ENCODE peak calls at places on chromosomes 13 and 19, in five cellular contexts. H, W, O, U and P are unnamed samples.

GRCh38 chr13:32121316-32121715 is 89.7 kb downstream of the FRY start:
- DNase-seq in H (no peak), W (peak; percentile 34), O (no peak), U (no peak), P (no peak)

GRCh38 chr19:48608798-48609263 is 2.3 kb downstream of the SPACA4 start:
- DNase-seq in H (peak; percentile 33), W (peak; percentile 73), O (peak; percentile 60), U (no peak), P (peak; percentile 72)

GRCh38 chr19:16940626-16941025 is 51.8 kb downstream of the F2RL3 start:
- DNase-seq in H (no peak), W (no peak), O (no peak), U (no peak), P (no peak)

GRCh38 chr13:109722068-109722467 is 64.3 kb downstream of the IRS2 start:
- DNase-seq in H (no peak), W (no peak), O (no peak), U (no peak), P (no peak)

GRCh38 chr19:30345686-30346085 is 26.5 kb upstream of the ZNF536 start:
- DNase-seq in H (no peak), W (no peak), O (no peak), U (no peak), P (no peak)

GRCh38 chr13:100789481-100789880 is 114.9 kb upstream of the TMTC4 start:
- DNase-seq in H (peak; percentile 6), W (peak; percentile 5), O (no peak), U (no peak), P (no peak)

GRCh38 chr13:39538826-39539555 is 64.0 kb downstream of the LHFPL6 start:
- DNase-seq in H (peak; percentile 40), W (peak; percentile 36), O (no peak), U (no peak), P (no peak)

GRCh38 chr19:1161716-1162115 is 12.4 kb downstream of the SBNO2 start:
- DNase-seq in H (no peak), W (peak; percentile 45), O (no peak), U (peak; percentile 82), P (no peak)

GRCh38 chr13:32212420-32212819 is 102.7 kb downstream of the ZAR1L start:
- DNase-seq in H (peak; percentile 72), W (peak; percentile 83), O (no peak), U (no peak), P (no peak)

GRCh38 chr19:4090351-4091220 is 23.9 kb upstream of the ZBTB7A start:
- DNase-seq in H (no peak), W (no peak), O (no peak), U (no peak), P (no peak)

GRCh38 chr13:110113284-110113764 is 193.6 kb downstream of the COL4A1 start:
- DNase-seq in H (peak; percentile 69), W (peak; percentile 91), O (no peak), U (peak; percentile 55), P (no peak)

GRCh38 chr19:1266818-1267440 is 2.2 kb upstream of the CIRBP start:
- DNase-seq in H (no peak), W (peak; percentile 79), O (peak; percentile 86), U (peak; percentile 80), P (peak; percentile 74)

GRCh38 chr13:38686635-38687245 is at the start of gene FREM2:
- DNase-seq in H (no peak), W (peak; percentile 33), O (peak; percentile 79), U (peak; percentile 20), P (no peak)

GRCh38 chr19:33947565-33947964 is 150.9 kb downstream of the KCTD15 start:
- DNase-seq in H (no peak), W (no peak), O (no peak), U (no peak), P (no peak)

GRCh38 chr13:85313761-85314503 is 485.3 kb downstream of the SLITRK6 start:
- DNase-seq in H (peak; percentile 57), W (no peak), O (no peak), U (no peak), P (no peak)

GRCh38 chr19:56978023-56978565 is 137.6 kb upstream of the PEG3 start:
- DNase-seq in H (no peak), W (no peak), O (no peak), U (no peak), P (no peak)

GRCh38 chr13:94033830-94034642 is 445.4 kb downstream of the DCT start:
- DNase-seq in H (no peak), W (no peak), O (no peak), U (no peak), P (no peak)

GRCh38 chr19:39382991-39383828 is 7.7 kb downstream of the PAF1 start:
- DNase-seq in H (no peak), W (no peak), O (no peak), U (no peak), P (no peak)
- H3K36me3 ChIP-seq in H (peaks cover 71% of the 10 kb centered on the region), W (peaks cover 39% of the 10 kb centered on the region), O (peaks cover 23% of the 10 kb centered on the region), U (peaks cover 100% of the 10 kb centered on the region), P (peaks cover 74% of the 10 kb centered on the region)

GRCh38 chr13:29546662-29547061 is 48.8 kb downstream of the SLC7A1 start:
- DNase-seq in H (no peak), W (no peak), O (no peak), U (no peak), P (no peak)
- H3K27ac ChIP-seq in H (no peak overlapping the region), W (peak overlapping the region; percentile 1), O (no peak overlapping the region), U (no peak overlapping the region), P (no peak overlapping the region)

DNA sequence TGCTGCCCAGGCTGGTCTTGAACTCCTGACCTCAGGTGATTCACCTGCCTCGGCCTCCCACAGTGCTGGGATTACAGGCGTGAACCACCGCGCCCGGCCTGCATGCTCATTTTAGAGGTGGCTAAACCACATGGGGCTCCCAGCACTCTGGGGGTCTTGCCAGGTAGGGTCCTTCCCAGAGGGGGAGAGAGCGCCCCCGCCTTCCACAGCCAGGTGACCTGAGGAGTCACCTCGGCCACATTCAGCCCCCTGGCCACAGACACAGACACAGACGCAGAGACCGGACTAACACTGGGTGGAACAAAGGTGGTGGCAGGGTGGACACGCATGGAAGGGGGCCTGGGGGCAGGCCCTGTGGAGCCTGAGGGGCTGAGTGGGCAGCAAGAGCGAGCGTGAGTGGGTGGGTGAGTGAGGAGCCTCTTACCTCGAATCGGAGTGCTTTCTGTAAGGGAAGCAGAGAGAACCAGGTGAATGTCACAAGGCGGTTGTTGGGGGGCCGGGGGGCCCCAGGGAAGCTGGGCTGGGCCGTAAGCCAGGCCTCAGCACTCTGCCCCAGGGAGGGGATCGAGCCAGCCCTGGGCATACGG is 80.1 kb downstream of the PTPRS start:
- DNase-seq in H (no peak), W (no peak), O (no peak), U (no peak), P (no peak)
- H3K36me3 ChIP-seq in H (peaks cover 22% of the 10 kb centered on the region), W (peaks cover 13% of the 10 kb centered on the region), O (no peaks in the 10 kb centered on the region), U (peaks cover 59% of the 10 kb centered on the region), P (no peaks in the 10 kb centered on the region)

GRCh38 chr13:26021956-26022355 is 29.9 kb downstream of the SHISA2 start:
- DNase-seq in H (no peak), W (no peak), O (no peak), U (no peak), P (no peak)

GRCh38 chr13:26021516-26021915 is 30.3 kb downstream of the SHISA2 start:
- DNase-seq in H (no peak), W (no peak), O (no peak), U (no peak), P (no peak)

GRCh38 chr13:26020536-26021290 is 31.1 kb downstream of the SHISA2 start:
- DNase-seq in H (no peak), W (no peak), O (no peak), U (no peak), P (no peak)

GRCh38 chr13:26024558-26024957 is 27.3 kb downstream of the SHISA2 start:
- DNase-seq in H (peak; percentile 35), W (no peak), O (no peak), U (no peak), P (no peak)

GRCh38 chr13:26022538-26023292 is 29.1 kb downstream of the SHISA2 start:
- DNase-seq in H (peak; percentile 78), W (peak; percentile 90), O (no peak), U (peak; percentile 86), P (no peak)
- H3K27ac ChIP-seq in H (no peak overlapping the region), W (peak overlapping the region; percentile 37), O (no peak overlapping the region), U (peak overlapping the region; percentile 84), P (no peak overlapping the region)

GRCh38 chr19:10143700-10144099 is 24.0 kb upstream of the EIF3G start:
- DNase-seq in H (no peak), W (no peak), O (no peak), U (no peak), P (no peak)
- H3K36me3 ChIP-seq in H (peaks cover 83% of the 10 kb centered on the region), W (peaks cover 31% of the 10 kb centered on the region), O (peaks cover 26% of the 10 kb centered on the region), U (peaks cover 90% of the 10 kb centered on the region), P (peaks cover 54% of the 10 kb centered on the region)

GRCh38 chr19:41322451-41322850 is 12.5 kb downstream of the CCDC97 start:
- DNase-seq in H (no peak), W (no peak), O (no peak), U (no peak), P (no peak)
- H3K27ac ChIP-seq in H (peak overlapping the region; percentile 98), W (peak overlapping the region; percentile 100), O (peak overlapping the region; percentile 71), U (peak overlapping the region; percentile 72), P (no peak overlapping the region)

DNA sequence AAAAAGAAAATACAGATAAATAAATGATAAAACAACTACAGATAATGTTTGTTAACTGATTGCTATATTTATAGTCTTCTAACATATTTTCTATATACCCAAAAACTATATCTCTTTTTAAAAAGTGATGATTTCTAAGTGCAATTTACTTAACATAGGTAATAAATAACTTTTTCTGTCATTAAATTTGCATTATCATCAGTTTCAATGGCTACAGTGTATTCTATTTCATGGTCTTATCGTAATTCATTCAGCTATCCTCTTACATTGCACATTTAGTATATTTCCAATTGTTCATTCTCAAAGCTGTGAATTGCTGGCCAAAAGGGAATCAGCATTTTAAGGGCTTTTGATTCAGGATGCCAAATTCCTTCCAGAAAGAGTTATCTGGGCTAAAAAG is 3.6 kb downstream of the ZNF180 start:
- DNase-seq in H (no peak), W (no peak), O (no peak), U (no peak), P (no peak)
- H3K36me3 ChIP-seq in H (peaks cover 19% of the 10 kb centered on the region), W (peaks cover 39% of the 10 kb centered on the region), O (peaks cover 10% of the 10 kb centered on the region), U (peaks cover 55% of the 10 kb centered on the region), P (peaks cover 66% of the 10 kb centered on the region)